ENCODE peak calls at places on chromosomes 12 and 14, in nine cellular contexts. N, S, A, D, R, C, H, M and K are unnamed samples.

GRCh38 chr12:1801285-1801975 is 18.9 kb upstream of the LRTM2 start:
- DNase-seq in M (no peak), S (peak), N (peak), R (no peak), A (no peak), D (peak), C (no peak), H (no peak), K (no peak)

GRCh38 chr14:21025374-21026151 is 702 bp upstream of the NDRG2 start:
- DNase-seq in R (peak), M (no peak), C (no peak), H (no peak), S (peak), N (no peak), A (peak), D (peak), K (no peak)

GRCh38 chr12:40770781-40771180 is 78.5 kb downstream of the CNTN1 start:
- DNase-seq in M (no peak), N (no peak), C (no peak), A (no peak), D (no peak), R (no peak), S (no peak), H (no peak), K (no peak)

GRCh38 chr14:36507847-36508417 is 12.1 kb downstream of the NKX2-1 start:
- DNase-seq in M (no peak), H (no peak), A (no peak), S (no peak), R (no peak), C (no peak), D (no peak), N (no peak), K (no peak)

GRCh38 chr14:43898709-43899108 is 608.4 kb downstream of the FSCB start:
- DNase-seq in M (peak), D (no peak), H (no peak), C (peak), S (no peak), N (no peak), R (no peak), A (no peak), K (no peak)

GRCh38 chr12:132407525-132407924 is 78.1 kb upstream of the GALNT9 start:
- DNase-seq in H (no peak), A (no peak), R (peak), C (peak), S (no peak), D (no peak), M (no peak), N (no peak), K (no peak)

GRCh38 chr12:53770281-53770680 is 18.5 kb upstream of the CISTR start:
- DNase-seq in M (no peak), D (no peak), R (no peak), C (peak), A (no peak), S (no peak), N (peak), H (peak), K (peak)

GRCh38 chr14:93078830-93079229 is 36.9 kb downstream of the ITPK1 start:
- DNase-seq in N (peak), R (no peak), C (no peak), S (no peak), D (peak), H (peak), M (no peak), A (no peak), K (no peak)

GRCh38 chr12:73547421-73547820 is 990.2 kb upstream of the ATXN7L3B start:
- DNase-seq in D (no peak), M (no peak), S (no peak), R (no peak), A (no peak), C (no peak), H (no peak), N (no peak), K (no peak)

GRCh38 chr14:74898694-74899093 is 17.0 kb downstream of the DLST start:
- DNase-seq in N (no peak), R (no peak), M (peak), S (no peak), C (no peak), H (no peak), A (no peak), D (no peak), K (no peak)

GRCh38 chr14:73269729-73270651 is 32.7 kb downstream of the PAPLN start:
- DNase-seq in A (peak), C (peak), H (peak), M (no peak), N (peak), R (peak), S (peak), D (no peak), K (no peak)

GRCh38 chr14:53430870-53431269 is 277.7 kb upstream of the DDHD1 start:
- DNase-seq in H (no peak), S (no peak), N (peak), D (no peak), C (no peak), R (no peak), M (peak), A (no peak), K (no peak)

GRCh38 chr14:37864861-37865718 is 269.7 kb downstream of the TTC6 start:
- DNase-seq in A (no peak), D (no peak), M (peak), N (peak), H (peak), C (peak), S (peak), R (no peak), K (peak)

GRCh38 chr12:99658950-99659349 is 11.4 kb downstream of the GARIN6 start:
- DNase-seq in D (no peak), C (peak), H (peak), M (no peak), R (no peak), N (no peak), S (no peak), A (no peak), K (peak)

GRCh38 chr12:111063296-111064026 is 143.1 kb upstream of the MYL2 start:
- DNase-seq in S (no peak), M (no peak), D (no peak), N (no peak), A (no peak), H (peak), R (no peak), C (no peak), K (no peak)

GRCh38 chr14:24238123-24238522 is 4.3 kb downstream of the TINF2 start:
- DNase-seq in N (no peak), D (no peak), A (no peak), C (no peak), S (no peak), M (no peak), R (no peak), H (no peak), K (no peak)

GRCh38 chr14:32978691-32979255 is 40.1 kb downstream of the NPAS3 start:
- DNase-seq in C (no peak), D (no peak), H (no peak), R (no peak), A (no peak), M (no peak), N (no peak), S (no peak), K (no peak)

GRCh38 chr14:55126089-55126488 is 3.0 kb upstream of the LGALS3 start:
- DNase-seq in C (no peak), R (no peak), M (no peak), N (no peak), D (no peak), H (no peak), A (no peak), S (no peak), K (no peak)

GRCh38 chr14:63454863-63455622 is 88.1 kb downstream of the PPP2R5E start:
- DNase-seq in A (peak), S (no peak), H (peak), D (no peak), M (no peak), R (no peak), C (peak), N (peak), K (peak)

GRCh38 chr14:44108601-44109000 is 398.5 kb downstream of the FSCB start:
- DNase-seq in N (no peak), S (no peak), A (no peak), C (peak), H (peak), R (no peak), D (no peak), M (no peak), K (no peak)

GRCh38 chr14:77910506-77910905 is 110.6 kb downstream of the ADCK1 start:
- DNase-seq in H (no peak), A (no peak), M (peak), R (no peak), C (no peak), D (no peak), S (no peak), N (no peak), K (no peak)

GRCh38 chr12:131487379-131488129 is 223.3 kb upstream of the SFSWAP start:
- DNase-seq in A (no peak), C (no peak), N (no peak), H (no peak), M (no peak), S (no peak), D (peak), R (no peak), K (no peak)

GRCh38 chr12:53365245-53365904 is 14.6 kb upstream of the SP1 start:
- DNase-seq in M (no peak), N (peak), C (peak), H (peak), A (no peak), S (no peak), R (no peak), D (no peak), K (no peak)

GRCh38 chr12:47270782-47271664 is 191.3 kb upstream of the AMIGO2 start:
- DNase-seq in S (no peak), D (no peak), A (no peak), R (no peak), H (peak), C (peak), N (peak), M (no peak), K (peak)

GRCh38 chr12:133130808-133131128 is 341 bp downstream of the ZNF10 start:
- DNase-seq in S (peak), N (no peak), D (no peak), R (peak), H (no peak), C (no peak), A (peak), M (no peak), K (no peak)

GRCh38 chr14:21711360-21711961 is 37.8 kb upstream of the OR4E1 start:
- DNase-seq in C (peak), H (peak), M (peak), A (no peak), N (peak), R (no peak), D (no peak), S (peak), K (peak)

GRCh38 chr12:55929306-55929791 is 1.6 kb upstream of the DGKA start:
- DNase-seq in A (no peak), R (peak), H (no peak), S (peak), D (no peak), M (no peak), C (no peak), N (no peak), K (no peak)

GRCh38 chr12:117596968-117597367 is 235.5 kb upstream of the NOS1 start:
- DNase-seq in A (no peak), H (no peak), M (no peak), N (no peak), R (no peak), C (no peak), D (no peak), S (no peak), K (no peak)

GRCh38 chr12:38905480-38906351 is at the start of gene CPNE8:
- DNase-seq in N (no peak), D (peak), A (peak), M (no peak), S (peak), H (peak), R (peak), C (peak), K (no peak)

GRCh38 chr12:75954076-75954475 is 77.5 kb downstream of the PHLDA1 start:
- DNase-seq in M (peak), C (peak), N (peak), S (no peak), H (peak), D (no peak), A (no peak), R (no peak), K (peak)

GRCh38 chr14:99174081-99174851 is 97.7 kb downstream of the BCL11B start:
- DNase-seq in A (no peak), S (no peak), M (no peak), H (no peak), D (no peak), N (no peak), C (no peak), R (no peak), K (no peak)

GRCh38 chr14:76937181-76938091 is 91.1 kb downstream of the IRF2BPL start:
- DNase-seq in N (peak), M (no peak), R (peak), C (peak), S (peak), A (peak), H (peak), D (peak), K (peak)

GRCh38 chr14:31059152-31059924 is 33.2 kb upstream of the STRN3 start:
- DNase-seq in C (peak), S (peak), D (peak), M (peak), N (peak), R (peak), A (peak), H (peak), K (peak)

GRCh38 chr14:99579903-99580570 is 24.0 kb downstream of the CCDC85C start:
- DNase-seq in S (peak), H (peak), A (no peak), M (no peak), N (peak), R (no peak), D (no peak), C (peak), K (peak)

GRCh38 chr12:124381454-124382207 is 86.7 kb downstream of the RFLNA start:
- DNase-seq in A (peak), M (no peak), R (peak), H (peak), D (peak), C (peak), S (peak), N (peak), K (no peak)

GRCh38 chr14:33738481-33738880 is 212.4 kb downstream of the EGLN3 start:
- DNase-seq in D (no peak), H (no peak), S (no peak), M (no peak), C (no peak), A (no peak), R (no peak), N (no peak), K (no peak)

GRCh38 chr12:103728323-103728722 is 112.7 kb downstream of the NT5DC3 start:
- DNase-seq in A (no peak), R (no peak), H (peak), M (no peak), D (no peak), C (peak), N (peak), S (no peak), K (no peak)

GRCh38 chr14:64645220-64645891 is 58.9 kb upstream of the PLEKHG3 start:
- DNase-seq in S (no peak), H (peak), M (peak), C (peak), N (peak), R (no peak), D (peak), A (no peak), K (peak)

GRCh38 chr12:31017535-31017934 is 56.1 kb upstream of the DDX11 start:
- DNase-seq in M (no peak), N (no peak), A (no peak), H (no peak), R (no peak), S (no peak), C (no peak), D (no peak), K (no peak)

GRCh38 chr12:12583510-12583909 is 20.8 kb upstream of the DUSP16 start:
- DNase-seq in N (no peak), S (no peak), D (no peak), A (no peak), R (no peak), C (no peak), H (no peak), M (no peak), K (no peak)
- H3K4me3 ChIP-seq in N (no peak), S (no peak), D (no peak), A (no peak), R (no peak), C (no peak), H (no peak), M (no peak), K (no peak)

GRCh38 chr14:68190032-68190431 is 370.5 kb downstream of the RAD51B start:
- DNase-seq in S (no peak), R (no peak), H (no peak), A (no peak), N (no peak), D (no peak), M (no peak), C (no peak), K (no peak)

GRCh38 chr14:68195126-68195525 is 375.5 kb downstream of the RAD51B start:
- DNase-seq in C (no peak), S (no peak), A (no peak), M (peak), H (no peak), R (no peak), N (no peak), D (no peak), K (no peak)

GRCh38 chr14:68192935-68193334 is 373.4 kb downstream of the RAD51B start:
- DNase-seq in R (no peak), C (no peak), M (no peak), D (no peak), A (no peak), S (no peak), N (no peak), H (no peak), K (no peak)

GRCh38 chr14:68193970-68194634 is 374.5 kb downstream of the RAD51B start:
- DNase-seq in H (peak), C (peak), D (peak), R (no peak), M (no peak), A (no peak), S (no peak), N (no peak), K (no peak)

DNA sequence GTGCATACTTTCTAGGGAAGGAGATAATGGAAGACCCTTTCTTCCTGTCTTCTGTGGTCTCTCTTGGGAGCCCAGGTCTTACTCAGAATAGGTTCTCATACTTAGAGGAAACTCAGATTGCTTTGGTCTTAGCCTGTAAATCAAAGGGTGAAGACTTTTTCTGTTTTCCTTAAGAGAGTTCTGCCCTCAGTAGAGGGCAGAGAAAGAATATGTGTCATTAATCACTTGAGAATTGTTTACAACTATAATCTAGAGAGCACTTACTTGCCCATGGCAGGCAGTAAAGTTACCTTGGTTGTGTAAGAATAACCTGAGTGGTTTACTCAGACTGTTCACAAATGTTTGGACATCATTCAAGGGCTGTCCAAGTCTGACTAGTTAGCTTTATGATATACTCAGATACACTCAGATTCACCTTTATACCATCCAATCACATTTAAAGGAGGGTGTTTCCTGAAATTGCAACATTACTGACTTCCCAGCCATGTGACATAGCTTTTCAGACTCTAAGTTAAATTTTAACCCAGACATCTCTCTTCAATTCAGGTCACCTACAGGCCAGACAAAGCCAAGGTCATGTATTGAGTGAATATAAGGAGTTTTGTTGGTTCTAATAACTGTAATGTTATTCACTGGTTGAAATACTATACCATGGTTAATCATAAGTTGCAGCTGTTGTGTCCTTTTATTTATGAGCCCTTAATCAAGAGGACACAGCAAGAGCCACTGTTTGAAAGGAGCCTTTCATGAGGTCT is 372.2 kb downstream of the RAD51B start:
- DNase-seq in D (peak), C (peak), S (no peak), A (no peak), R (no peak), H (peak), N (peak), M (peak), K (no peak)
- TF ChIP-seq CTCF in D (no peak), C (no peak), S (peak), A (no peak), R (no peak), H (no peak), N (no peak), M (no peak), K (no peak)

GRCh38 chr12:15535287-15535895 is 213.1 kb downstream of the PTPRO start:
- DNase-seq in C (no peak), S (no peak), M (no peak), A (no peak), H (no peak), N (no peak), R (no peak), D (no peak), K (no peak)
- H3K4me3 ChIP-seq in C (no peak), S (no peak), M (no peak), A (no peak), H (no peak), N (no peak), R (no peak), D (no peak), K (no peak)

GRCh38 chr12:89752331-89752730 is 43.7 kb upstream of the ATP2B1 start:
- DNase-seq in N (no peak), S (no peak), A (no peak), M (no peak), H (no peak), C (no peak), R (no peak), D (no peak), K (no peak)
- TF ChIP-seq CTCF in N (no peak), S (no peak), A (no peak), M (no peak), H (no peak), C (no peak), R (no peak), D (no peak), K (no peak)

GRCh38 chr12:108614041-108614440 is 16.2 kb upstream of the TMEM119 start:
- DNase-seq in M (no peak), D (no peak), N (no peak), A (no peak), H (no peak), S (no peak), C (no peak), R (no peak), K (no peak)

GRCh38 chr12:108616359-108616758 is 17.3 kb downstream of the SELPLG start:
- DNase-seq in S (no peak), C (no peak), A (no peak), M (no peak), R (no peak), N (no peak), H (no peak), D (no peak), K (no peak)

GRCh38 chr12:108615918-108616317 is 17.8 kb downstream of the SELPLG start:
- DNase-seq in D (no peak), S (no peak), C (no peak), N (no peak), R (no peak), M (no peak), A (no peak), H (no peak), K (no peak)

GRCh38 chr12:108613548-108613947 is 15.7 kb upstream of the TMEM119 start:
- DNase-seq in H (peak), D (no peak), S (no peak), M (no peak), C (no peak), A (no peak), R (no peak), N (no peak), K (no peak)

DNA sequence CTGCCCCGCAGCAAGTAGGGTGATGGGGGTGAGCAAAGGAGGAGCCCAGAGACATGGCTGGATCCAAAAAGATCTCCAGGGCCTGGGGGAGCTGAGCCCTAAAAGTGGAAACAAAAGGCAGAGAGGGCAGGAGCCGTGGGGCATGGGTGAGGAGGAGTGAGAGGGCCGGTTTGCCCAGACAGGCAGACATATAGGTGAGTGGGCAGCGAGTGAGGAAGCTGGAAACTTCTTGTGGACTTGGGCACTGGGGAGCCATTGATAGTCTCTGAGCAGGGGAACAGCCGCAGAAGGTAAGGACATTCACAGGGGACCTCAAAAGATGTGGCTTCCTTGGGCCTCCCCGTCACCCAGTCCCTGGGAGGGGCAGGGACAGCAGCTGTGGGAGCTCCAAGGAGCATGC is 16.8 kb upstream of the TMEM119 start:
- DNase-seq in H (no peak), N (no peak), R (no peak), S (no peak), M (no peak), A (no peak), D (no peak), C (no peak), K (no peak)
- H3K4me3 ChIP-seq in H (no peak), N (no peak), R (no peak), S (no peak), M (no peak), A (no peak), D (no peak), C (no peak), K (no peak)

DNA sequence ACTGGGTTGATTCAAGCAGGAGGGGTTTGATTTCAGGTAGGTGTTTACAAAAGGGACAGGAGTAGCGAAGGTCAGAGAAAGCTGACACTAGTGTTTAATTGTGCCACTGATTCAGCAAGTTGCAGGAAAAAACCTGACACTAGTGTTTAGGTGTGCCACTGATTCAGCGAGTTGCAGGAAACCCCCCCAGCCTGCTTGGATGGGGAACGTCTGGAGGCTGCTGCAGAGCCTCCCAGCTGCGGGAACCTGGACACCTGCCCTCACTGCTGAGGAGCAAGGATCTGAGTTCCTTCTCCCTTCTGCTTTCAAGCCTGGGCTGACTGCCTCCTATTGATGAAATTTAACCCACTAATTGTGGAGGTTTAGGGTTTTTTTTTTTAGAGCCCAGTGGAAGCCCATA is 84.2 kb downstream of the AVPR1A start:
- DNase-seq in S (no peak), A (no peak), N (no peak), D (no peak), H (no peak), R (no peak), M (no peak), C (no peak), K (no peak)
- TF ChIP-seq CTCF in S (no peak), A (no peak), N (no peak), D (no peak), H (no peak), R (no peak), M (no peak), C (no peak), K (no peak)